ENCODE peak calls at places on chromosomes 13 and 19, in four cellular contexts. M, L, S and V are unnamed samples.

GRCh38 chr19:10514211-10515145 is 2.8 kb downstream of the S1PR5 start:
- DNase-seq in M (peak; percentile 17), S (no peak), L (no peak), V (no peak)

GRCh38 chr13:111322001-111322915 is 1.8 kb downstream of the TEX29 start:
- DNase-seq in S (no peak), L (no peak), M (no peak), V (no peak)

GRCh38 chr13:48635478-48635877 is 18.3 kb upstream of the CYSLTR2 start:
- DNase-seq in M (no peak), L (no peak), S (no peak), V (no peak)

GRCh38 chr19:45451181-45451849 is 16.5 kb upstream of the FOSB start:
- DNase-seq in L (peak; percentile 57), S (peak; percentile 54), M (peak; percentile 62), V (peak; percentile 37)

GRCh38 chr13:51821666-51822065 is 17.7 kb upstream of the DHRS12 start:
- DNase-seq in L (no peak), S (no peak), M (no peak), V (no peak)

GRCh38 chr13:47457631-47458030 is 543.4 kb downstream of the SUCLA2 start:
- DNase-seq in L (no peak), S (no peak), M (no peak), V (no peak)

GRCh38 chr19:11380653-11381534 is 3.2 kb downstream of the EPOR start:
- DNase-seq in L (peak; percentile 91), M (peak; percentile 96), S (peak; percentile 96), V (peak; percentile 99)

GRCh38 chr13:100836696-100837095 is 162.1 kb upstream of the TMTC4 start:
- DNase-seq in S (no peak), M (no peak), L (no peak), V (no peak)

GRCh38 chr13:111328803-111329410 is 8.5 kb downstream of the TEX29 start:
- DNase-seq in M (no peak), S (no peak), L (no peak), V (no peak)

GRCh38 chr13:21010621-21011020 is 50.8 kb downstream of the LATS2 start:
- DNase-seq in M (no peak), S (no peak), L (no peak), V (no peak)

GRCh38 chr19:35249848-35250711 is 1.3 kb downstream of the LSR start:
- DNase-seq in M (no peak), L (no peak), S (no peak), V (no peak)

GRCh38 chr19:40228371-40228770 is 1.9 kb upstream of the CCNP start:
- DNase-seq in L (no peak), S (no peak), M (no peak), V (no peak)

GRCh38 chr13:112843392-112844250 is 125.4 kb upstream of the MCF2L start:
- DNase-seq in S (no peak), L (no peak), M (no peak), V (no peak)

GRCh38 chr13:45301263-45301662 is 39.7 kb downstream of the TPT1 start:
- DNase-seq in M (no peak), L (no peak), S (no peak), V (no peak)

GRCh38 chr19:52391135-52391534 is 6.5 kb upstream of the ZNF528 start:
- DNase-seq in M (no peak), S (no peak), L (no peak), V (no peak)

GRCh38 chr13:71663431-71663830 is 203.6 kb downstream of the DACH1 start:
- DNase-seq in S (no peak), L (no peak), M (no peak), V (no peak)

GRCh38 chr13:26221721-26222522 is at the start of gene RNF6:
- DNase-seq in S (peak; percentile 94), M (peak; percentile 97), L (peak; percentile 96), V (peak; percentile 95)
- TF ChIP-seq CTCF in S (no peak), M (no peak), L (no peak), V (no peak)

DNA sequence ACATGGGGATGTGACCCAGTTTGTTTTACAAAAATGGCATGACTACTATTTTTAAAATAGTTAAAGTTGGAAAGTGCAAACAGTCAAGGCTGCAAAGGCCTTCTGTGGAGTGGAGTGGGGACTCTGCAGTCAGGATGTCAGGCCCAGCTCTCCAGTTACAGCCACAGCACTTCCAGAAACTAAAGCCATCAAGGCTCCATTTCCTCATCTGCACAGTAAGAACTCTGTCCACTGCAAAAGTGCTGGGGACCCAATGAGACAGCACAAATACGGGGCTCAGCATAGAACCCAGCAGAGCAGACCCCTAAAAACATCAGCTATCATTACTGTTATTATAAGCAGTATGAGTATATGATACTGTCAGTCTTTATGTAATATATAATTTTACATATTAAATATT is 73.6 kb downstream of the SACS start:
- DNase-seq in L (no peak), S (no peak), M (no peak), V (no peak)
- H3K36me3 ChIP-seq in L (no peaks in the 10 kb centered on the region), S (no peaks in the 10 kb centered on the region), M (peaks cover 3% of the 10 kb centered on the region), V (no peaks in the 10 kb centered on the region)

GRCh38 chr13:72781461-72782439 is at the start of the genes DIS3 and PIBF1:
- DNase-seq in S (peak; percentile 98), L (peak; percentile 96), M (peak; percentile 98), V (peak; percentile 99)
- TF ChIP-seq CTCF in S (peak; percentile 3), L (no peak), M (peak; percentile 22), V (no peak)

GRCh38 chr19:2127758-2128157 is 23.6 kb downstream of the AP3D1 start:
- DNase-seq in S (no peak), M (no peak), L (no peak), V (no peak)

GRCh38 chr19:2129892-2130770 is 21.2 kb downstream of the AP3D1 start:
- DNase-seq in S (no peak), L (no peak), M (no peak), V (no peak)

GRCh38 chr19:2129022-2129421 is 22.3 kb downstream of the AP3D1 start:
- DNase-seq in M (no peak), L (no peak), S (no peak), V (no peak)

GRCh38 chr19:2126879-2127518 is 24.4 kb downstream of the AP3D1 start:
- DNase-seq in L (no peak), M (no peak), S (no peak), V (no peak)

DNA sequence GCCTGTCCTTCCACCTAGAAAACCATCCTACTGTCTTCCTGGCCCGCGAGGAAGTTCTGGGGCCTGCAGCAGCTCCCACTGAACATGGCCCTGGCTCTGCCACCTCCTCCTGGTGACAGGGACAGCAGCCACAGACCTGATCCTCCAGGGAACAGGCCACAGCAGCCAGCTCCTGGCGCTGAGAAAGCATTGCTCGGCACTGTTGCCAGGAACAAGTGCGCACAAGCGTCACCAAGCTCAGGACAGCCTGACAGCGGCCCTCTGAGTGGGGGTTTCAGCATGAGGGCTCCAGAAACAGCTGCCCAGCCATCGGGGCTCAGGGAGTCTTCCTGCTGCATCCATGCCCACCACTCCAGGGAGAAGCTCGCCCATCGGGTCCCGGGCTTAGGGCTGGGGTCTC is 21.9 kb downstream of the AP3D1 start:
- DNase-seq in L (no peak), S (no peak), M (no peak), V (no peak)
- H3K36me3 ChIP-seq in L (no peaks in the 10 kb centered on the region), S (no peaks in the 10 kb centered on the region), M (no peaks in the 10 kb centered on the region), V (peaks cover 6% of the 10 kb centered on the region)

GRCh38 chr13:23510544-23510916 is 59.7 kb upstream of the TNFRSF19 start:
- DNase-seq in M (no peak), L (no peak), S (no peak), V (no peak)

GRCh38 chr13:23509781-23510543 is 60.2 kb upstream of the TNFRSF19 start:
- DNase-seq in L (peak; percentile 40), M (no peak), S (no peak), V (no peak)

GRCh38 chr13:23512762-23513395 is 57.3 kb upstream of the TNFRSF19 start:
- DNase-seq in L (no peak), S (no peak), M (no peak), V (no peak)

GRCh38 chr13:23513460-23513859 is 56.8 kb upstream of the TNFRSF19 start:
- DNase-seq in M (no peak), L (no peak), S (no peak), V (no peak)

DNA sequence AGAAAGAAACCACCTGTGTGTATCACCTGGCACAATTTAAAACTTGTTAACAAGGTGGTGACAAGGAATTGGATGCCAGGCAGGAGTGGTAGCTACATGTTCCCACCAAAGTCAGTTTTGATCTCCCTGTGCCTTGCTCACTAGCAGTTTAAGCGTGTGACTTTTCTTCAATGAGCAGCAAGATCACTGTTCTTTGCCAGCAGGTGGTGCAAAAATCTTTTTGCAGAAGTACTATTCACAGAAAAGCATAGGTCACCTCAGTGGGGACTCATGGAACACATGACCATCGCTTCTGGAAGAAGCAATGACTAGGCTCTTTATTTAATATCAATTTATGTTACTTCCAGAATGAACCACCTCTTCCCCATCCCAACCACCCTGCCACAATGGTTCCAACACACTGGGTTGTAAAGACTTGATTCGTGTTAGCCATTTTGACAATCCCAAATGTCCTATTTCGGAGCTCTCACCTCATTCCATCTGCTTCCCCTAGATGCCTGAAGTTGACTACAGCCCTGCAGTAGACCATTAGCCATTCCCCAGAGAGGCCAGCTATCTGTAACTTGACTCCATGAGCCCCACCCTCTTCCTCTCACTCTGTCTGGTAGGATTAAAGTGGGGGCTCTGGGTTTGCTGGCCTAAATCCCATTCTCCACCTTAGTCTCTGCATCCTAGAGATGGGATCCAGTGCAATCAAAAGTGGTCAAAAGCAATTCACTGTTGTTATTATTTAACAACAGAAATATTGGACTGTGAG is 59.1 kb upstream of the TNFRSF19 start:
- DNase-seq in M (peak; percentile 57), L (no peak), S (no peak), V (peak; percentile 48)
- TF ChIP-seq CTCF in M (peak; percentile 49), L (no peak), S (no peak), V (peak; percentile 62)

DNA sequence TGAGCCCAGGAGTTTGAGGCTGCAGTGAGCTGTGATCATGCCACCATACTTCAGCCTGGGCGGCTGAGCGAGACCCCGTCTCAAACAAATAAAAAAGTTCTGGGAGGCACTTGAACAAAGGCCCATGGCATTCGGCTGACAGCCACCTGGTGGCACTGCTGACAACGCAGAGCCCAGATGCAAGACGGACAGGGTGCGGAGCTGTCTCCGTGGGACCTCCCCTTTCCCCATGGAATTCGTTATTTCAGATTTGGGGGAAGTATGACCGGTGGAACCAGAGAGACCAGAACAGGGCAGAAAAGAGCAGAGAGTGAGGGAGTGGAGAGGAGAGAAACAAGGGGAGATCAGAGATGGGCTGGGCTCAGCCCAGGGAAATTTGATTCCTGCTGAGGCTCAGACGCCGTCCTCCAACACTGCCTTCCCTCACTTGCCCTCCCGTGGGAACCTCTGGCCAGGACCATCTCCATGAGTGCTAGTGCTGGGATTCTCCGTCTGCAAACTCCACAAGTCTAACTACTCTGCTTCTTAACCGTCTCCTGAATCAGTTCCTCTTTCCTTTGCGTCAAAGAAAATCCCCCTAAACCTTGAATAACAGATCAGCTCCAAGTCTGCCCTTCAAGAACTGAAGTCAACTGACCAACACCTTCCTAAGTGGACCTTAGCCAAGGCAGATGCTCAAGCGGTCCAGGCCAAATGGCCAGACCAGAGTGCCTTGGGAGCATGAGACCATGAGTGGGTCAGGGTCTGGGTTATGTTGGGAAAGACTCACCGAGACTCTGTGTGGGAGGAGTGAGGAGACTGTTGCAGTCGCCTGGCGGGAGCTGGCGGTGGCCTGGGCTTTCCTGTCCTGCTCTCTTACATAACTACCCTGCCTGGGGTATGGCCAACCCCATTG is 11.9 kb upstream of the ATF5 start:
- DNase-seq in S (no peak), M (no peak), L (no peak), V (peak; percentile 41)
- H3K36me3 ChIP-seq in S (no peaks in the 10 kb centered on the region), M (no peaks in the 10 kb centered on the region), L (peaks cover 49% of the 10 kb centered on the region), V (peaks cover 12% of the 10 kb centered on the region)

GRCh38 chr19:9037415-9038062 is 27.3 kb upstream of the MUC16 start:
- DNase-seq in S (no peak), M (no peak), L (peak; percentile 63), V (no peak)
- TF ChIP-seq CTCF in S (no peak), M (no peak), L (no peak), V (no peak)